ENCODE peak calls at places on chromosomes 16 and 17, in six cellular contexts. One of them, this sample, is unnamed.
A peak's percentile ranks its signal among the peaks of the same experiment; 100 is the strongest.

GRCh38 chr17:78144146-78144719 is 2.0 kb upstream of the C17orf99 start:
- DNase-seq in neural crest cell: no peak
- DNase-seq in NCI-H2081: no peak
- DNase-seq in HEK293T: no peak
- DNase-seq in CD8-positive, alpha-beta T cell: no peak
- DNase-seq in NCI-H748 treated with DMSO at 0.1 percent for 48 hours: no peak
- DNase-seq in this sample: no peak

GRCh38 chr16:69033550-69033949 is 71.9 kb upstream of the HAS3 start:
- DNase-seq in neural crest cell: no peak
- DNase-seq in NCI-H2081: no peak
- DNase-seq in HEK293T: no peak
- DNase-seq in CD8-positive, alpha-beta T cell: no peak
- DNase-seq in NCI-H748 treated with DMSO at 0.1 percent for 48 hours: no peak
- DNase-seq in this sample: no peak

GRCh38 chr16:72262711-72263110 is 90.8 kb upstream of the PMFBP1 start:
- DNase-seq in neural crest cell: no peak
- DNase-seq in NCI-H2081: no peak
- DNase-seq in HEK293T: no peak
- DNase-seq in CD8-positive, alpha-beta T cell: no peak
- DNase-seq in NCI-H748 treated with DMSO at 0.1 percent for 48 hours: no peak
- DNase-seq in this sample: no peak

GRCh38 chr16:73095142-73095791 is 47.3 kb upstream of the ZFHX3 start:
- DNase-seq in neural crest cell: no peak
- DNase-seq in NCI-H2081: peak; percentile 35
- DNase-seq in HEK293T: no peak
- DNase-seq in CD8-positive, alpha-beta T cell: no peak
- DNase-seq in NCI-H748 treated with DMSO at 0.1 percent for 48 hours: no peak
- DNase-seq in this sample: no peak

GRCh38 chr17:13626703-13627102 is 25.0 kb upstream of the HS3ST3A1 start:
- DNase-seq in neural crest cell: no peak
- DNase-seq in NCI-H2081: no peak
- DNase-seq in HEK293T: no peak
- DNase-seq in CD8-positive, alpha-beta T cell: no peak
- DNase-seq in NCI-H748 treated with DMSO at 0.1 percent for 48 hours: no peak
- DNase-seq in this sample: no peak

GRCh38 chr17:10226930-10227695 is 28.7 kb upstream of the GAS7 start:
- DNase-seq in neural crest cell: peak; percentile 45
- DNase-seq in NCI-H2081: no peak
- DNase-seq in HEK293T: peak; percentile 75
- DNase-seq in CD8-positive, alpha-beta T cell: peak; percentile 77
- DNase-seq in NCI-H748 treated with DMSO at 0.1 percent for 48 hours: no peak
- DNase-seq in this sample: peak; percentile 57

GRCh38 chr16:3065742-3066439 is 451 bp downstream of the IL32 start:
- DNase-seq in neural crest cell: no peak
- DNase-seq in NCI-H2081: no peak
- DNase-seq in HEK293T: no peak
- DNase-seq in CD8-positive, alpha-beta T cell: peak; percentile 71
- DNase-seq in NCI-H748 treated with DMSO at 0.1 percent for 48 hours: no peak
- DNase-seq in this sample: no peak

GRCh38 chr17:79504181-79504605 is 106.7 kb downstream of the RBFOX3 start:
- DNase-seq in neural crest cell: no peak
- DNase-seq in NCI-H2081: no peak
- DNase-seq in HEK293T: no peak
- DNase-seq in CD8-positive, alpha-beta T cell: no peak
- DNase-seq in NCI-H748 treated with DMSO at 0.1 percent for 48 hours: no peak
- DNase-seq in this sample: no peak

GRCh38 chr17:57463103-57463885 is 207.0 kb downstream of the MSI2 start:
- DNase-seq in neural crest cell: no peak
- DNase-seq in NCI-H2081: no peak
- DNase-seq in HEK293T: no peak
- DNase-seq in CD8-positive, alpha-beta T cell: no peak
- DNase-seq in NCI-H748 treated with DMSO at 0.1 percent for 48 hours: no peak
- DNase-seq in this sample: peak; percentile 52

GRCh38 chr16:81571175-81571574 is 126.6 kb downstream of the CMIP start:
- DNase-seq in neural crest cell: no peak
- DNase-seq in NCI-H2081: no peak
- DNase-seq in HEK293T: no peak
- DNase-seq in CD8-positive, alpha-beta T cell: no peak
- DNase-seq in NCI-H748 treated with DMSO at 0.1 percent for 48 hours: no peak
- DNase-seq in this sample: no peak

GRCh38 chr16:15879255-15879804 is 9.1 kb downstream of the CEP20 start:
- DNase-seq in neural crest cell: no peak
- DNase-seq in NCI-H2081: no peak
- DNase-seq in HEK293T: no peak
- DNase-seq in CD8-positive, alpha-beta T cell: no peak
- DNase-seq in NCI-H748 treated with DMSO at 0.1 percent for 48 hours: no peak
- DNase-seq in this sample: no peak

GRCh38 chr16:86471896-86472295 is 38.4 kb upstream of the FOXF1 start:
- DNase-seq in neural crest cell: no peak
- DNase-seq in NCI-H2081: no peak
- DNase-seq in HEK293T: no peak
- DNase-seq in CD8-positive, alpha-beta T cell: no peak
- DNase-seq in NCI-H748 treated with DMSO at 0.1 percent for 48 hours: no peak
- DNase-seq in this sample: no peak

GRCh38 chr16:16158741-16159374 is 64.4 kb downstream of the ABCC6 start:
- DNase-seq in neural crest cell: no peak
- DNase-seq in NCI-H2081: no peak
- DNase-seq in HEK293T: no peak
- DNase-seq in CD8-positive, alpha-beta T cell: no peak
- DNase-seq in NCI-H748 treated with DMSO at 0.1 percent for 48 hours: no peak
- DNase-seq in this sample: no peak

GRCh38 chr17:67503184-67503583 is 126.1 kb downstream of the PITPNC1 start:
- DNase-seq in neural crest cell: no peak
- DNase-seq in NCI-H2081: no peak
- DNase-seq in HEK293T: no peak
- DNase-seq in CD8-positive, alpha-beta T cell: no peak
- DNase-seq in NCI-H748 treated with DMSO at 0.1 percent for 48 hours: no peak
- DNase-seq in this sample: no peak

GRCh38 chr17:15885770-15886169 is 59.2 kb upstream of the ADORA2B start:
- DNase-seq in neural crest cell: no peak
- DNase-seq in NCI-H2081: no peak
- DNase-seq in HEK293T: no peak
- DNase-seq in CD8-positive, alpha-beta T cell: no peak
- DNase-seq in NCI-H748 treated with DMSO at 0.1 percent for 48 hours: no peak
- DNase-seq in this sample: no peak

GRCh38 chr16:27174007-27174406 is 29.3 kb upstream of the KDM8 start:
- DNase-seq in neural crest cell: no peak
- DNase-seq in NCI-H2081: no peak
- DNase-seq in HEK293T: no peak
- DNase-seq in CD8-positive, alpha-beta T cell: peak; percentile 74
- DNase-seq in NCI-H748 treated with DMSO at 0.1 percent for 48 hours: no peak
- DNase-seq in this sample: no peak

GRCh38 chr16:24164402-24164801 is 91.7 kb upstream of the CACNG3 start:
- DNase-seq in neural crest cell: no peak
- DNase-seq in NCI-H2081: no peak
- DNase-seq in HEK293T: no peak
- DNase-seq in CD8-positive, alpha-beta T cell: no peak
- DNase-seq in NCI-H748 treated with DMSO at 0.1 percent for 48 hours: no peak
- DNase-seq in this sample: no peak

GRCh38 chr17:7846063-7846735 is 8.7 kb upstream of the TMEM88 start:
- DNase-seq in neural crest cell: no peak
- DNase-seq in NCI-H2081: no peak
- DNase-seq in HEK293T: no peak
- DNase-seq in CD8-positive, alpha-beta T cell: no peak
- DNase-seq in NCI-H748 treated with DMSO at 0.1 percent for 48 hours: no peak
- DNase-seq in this sample: peak; percentile 15

This sample was measured in activated B cell treated with CpG ODN at 0.5 μM for 24 hours.